ENCODE peak calls at places on chromosomes 16 and 17, in ten cellular contexts. S is kidney; N is lung; D is neural progenitor cell; T is lower lobe of right lung; J is mammary epithelial cell; U is BE2C; A is fibroblast of lung; L is naive thymus-derived CD4-positive, alpha-beta T cell; I is cardiac muscle cell. E is an unnamed sample. For H3K36me3, the result is how much of the 10 kb centered on the place peaks cover.

GRCh38 chr16:28192811-28193529 is 18.8 kb downstream of the XPO6 start:
- DNase-seq in T (peak), N (no peak), L (peak), I (no peak), S (no peak), A (no peak), D (no peak), J (no peak), U (no peak), E (no peak)

GRCh38 chr16:12874135-12874534 is 27.3 kb upstream of the SHISA9 start:
- DNase-seq in N (no peak), S (no peak), J (peak), L (no peak), U (no peak), I (no peak), T (no peak), A (no peak), D (no peak), E (no peak)

GRCh38 chr17:67753026-67753425 is 35.3 kb downstream of the NOL11 start:
- DNase-seq in S (no peak), I (no peak), D (no peak), T (no peak), J (no peak), N (no peak), A (no peak), L (no peak), U (no peak), E (no peak)

GRCh38 chr16:27369806-27370205 is 32.2 kb upstream of the IL21R start:
- DNase-seq in A (peak), D (no peak), I (no peak), S (no peak), U (no peak), N (no peak), J (no peak), T (no peak), L (no peak), E (no peak)

GRCh38 chr16:2467301-2468141 is 3.6 kb upstream of the NTN3 start:
- DNase-seq in U (peak), N (no peak), S (peak), L (no peak), D (peak), A (peak), I (peak), T (peak), J (peak), E (peak)

GRCh38 chr17:7997186-7997585 is 5.2 kb upstream of the GUCY2D start:
- DNase-seq in A (peak), S (peak), L (peak), D (peak), I (peak), J (peak), U (no peak), N (no peak), T (no peak), E (peak)

GRCh38 chr16:78505544-78506371 is 406.3 kb downstream of the WWOX start:
- DNase-seq in L (no peak), T (peak), N (peak), D (no peak), U (no peak), J (no peak), I (peak), A (peak), S (peak), E (no peak)

GRCh38 chr17:59830007-59830630 is 62.6 kb downstream of the TUBD1 start:
- DNase-seq in A (peak), U (no peak), L (no peak), J (no peak), S (peak), T (no peak), I (peak), D (no peak), N (no peak), E (peak)

GRCh38 chr17:58364270-58364942 is 12.4 kb upstream of the SUPT4H1 start:
- DNase-seq in D (peak), I (peak), U (no peak), S (no peak), L (no peak), N (no peak), A (no peak), J (peak), T (no peak), E (no peak)

GRCh38 chr17:12591336-12591735 is 74.4 kb upstream of the MYOCD start:
- DNase-seq in I (no peak), J (no peak), S (no peak), A (peak), D (peak), T (no peak), N (no peak), U (no peak), L (no peak), E (peak)

GRCh38 chr16:31519746-31520145 is 8.0 kb upstream of the AHSP start:
- DNase-seq in A (no peak), N (no peak), I (no peak), S (no peak), J (no peak), D (peak), T (no peak), U (no peak), L (no peak), E (no peak)

GRCh38 chr17:78995761-78996451 is 13.7 kb downstream of the CANT1 start:
- DNase-seq in L (no peak), I (no peak), T (peak), D (no peak), U (no peak), J (no peak), N (peak), A (no peak), S (no peak), E (peak)

GRCh38 chr16:27436921-27437650 is 35.1 kb downstream of the IL21R start:
- DNase-seq in N (no peak), L (no peak), U (no peak), T (no peak), A (no peak), I (no peak), J (no peak), S (no peak), D (no peak), E (peak)

GRCh38 chr17:249236-249993 is 68.0 kb upstream of the DOC2B start:
- DNase-seq in N (no peak), J (no peak), D (no peak), U (no peak), T (peak), I (no peak), A (no peak), S (peak), L (no peak), E (no peak)

GRCh38 chr17:78993241-78993956 is 13.7 kb upstream of the LGALS3BP start:
- DNase-seq in S (peak), N (no peak), U (peak), D (peak), L (peak), I (peak), J (no peak), A (peak), T (no peak), E (peak)

GRCh38 chr16:62642677-62643076 is 606.4 kb upstream of the CDH8 start:
- DNase-seq in D (no peak), I (no peak), N (no peak), A (no peak), U (no peak), J (no peak), L (no peak), T (no peak), S (no peak), E (no peak)

GRCh38 chr16:66004706-66005105 is 361.8 kb upstream of the CDH5 start:
- DNase-seq in A (peak), T (no peak), L (no peak), D (no peak), N (no peak), J (no peak), I (peak), U (no peak), S (no peak), E (no peak)

GRCh38 chr17:72176902-72177660 is 56.3 kb downstream of the SOX9 start:
- DNase-seq in D (no peak), N (no peak), L (no peak), J (no peak), U (no peak), T (no peak), A (no peak), S (no peak), I (no peak), E (no peak)

GRCh38 chr17:52035336-52035915 is 123.1 kb downstream of the CA10 start:
- DNase-seq in J (no peak), I (no peak), A (no peak), S (no peak), T (no peak), U (no peak), L (no peak), D (peak), N (no peak), E (no peak)

GRCh38 chr17:82909322-82909904 is 69.6 kb upstream of the ZNF750 start:
- DNase-seq in T (no peak), L (peak), J (no peak), S (peak), I (no peak), U (no peak), A (no peak), N (no peak), D (no peak), E (no peak)

GRCh38 chr17:69269174-69269998 is 40.8 kb upstream of the ABCA10 start:
- DNase-seq in N (no peak), L (no peak), I (peak), A (peak), D (no peak), U (no peak), T (no peak), S (no peak), J (peak), E (no peak)

GRCh38 chr16:55257971-55258613 is 65.9 kb upstream of the IRX6 start:
- DNase-seq in J (peak), D (peak), S (peak), N (peak), I (peak), U (peak), T (peak), A (peak), L (peak), E (no peak)

DNA sequence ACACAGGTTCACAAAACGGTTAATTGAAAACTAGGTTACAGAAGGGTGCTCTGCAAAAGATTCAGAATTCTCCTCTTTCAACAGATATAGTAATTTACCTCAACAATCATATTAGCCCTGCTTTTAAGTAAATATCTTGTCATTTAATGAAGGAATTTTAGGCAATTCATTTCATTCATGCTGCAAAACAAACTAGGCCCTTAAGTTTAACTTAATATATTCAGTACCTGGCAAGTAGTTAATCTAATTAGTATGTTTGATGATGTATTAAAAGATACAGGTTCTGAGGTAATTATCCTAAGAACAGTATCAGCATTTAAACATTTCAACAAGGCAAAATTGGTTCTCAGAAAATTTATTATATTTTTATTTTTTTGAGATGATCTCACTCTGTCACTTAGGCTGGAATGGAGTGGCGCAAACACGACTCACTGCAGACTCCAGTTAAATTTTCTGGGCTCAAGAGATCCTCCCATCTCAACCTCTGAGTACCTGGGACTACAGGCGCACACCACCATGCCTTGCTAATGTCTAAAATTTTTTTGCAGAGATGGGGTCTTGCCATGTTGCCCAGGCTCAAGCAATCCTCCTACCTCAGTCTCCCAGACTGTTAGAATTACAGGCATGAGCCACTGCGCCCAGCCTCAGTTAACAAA is 44.9 kb downstream of the SMURF2 start:
- DNase-seq in N (no peak), J (no peak), T (no peak), A (no peak), U (no peak), S (no peak), I (no peak), L (no peak), D (no peak), E (no peak)
- H3K36me3 ChIP-seq in N (under half), J (under half), T (under half), A (under half), U (under half), S (under half), I (under half), L (under half), D (under half), E (under half)

GRCh38 chr16:83344014-83344413 is 463.8 kb upstream of the HSBP1 start:
- DNase-seq in J (peak), U (no peak), L (no peak), D (no peak), S (no peak), N (no peak), I (peak), A (peak), T (no peak), E (no peak)
- H3K4me3 ChIP-seq in J (no peak), U (no peak), L (no peak), D (no peak), S (no peak), N (no peak), I (no peak), A (no peak), T (no peak), E (no peak)

GRCh38 chr16:30003670-30004423 is 7.0 kb downstream of the DOC2A start:
- DNase-seq in J (no peak), L (no peak), N (no peak), D (no peak), S (no peak), U (peak), A (no peak), T (no peak), I (no peak), E (no peak)

GRCh38 chr16:30002614-30003346 is 6.7 kb downstream of the INO80E start:
- DNase-seq in T (no peak), S (no peak), D (no peak), U (no peak), L (no peak), J (no peak), I (no peak), A (no peak), N (no peak), E (no peak)

GRCh38 chr16:30005341-30006094 is 5.3 kb downstream of the DOC2A start:
- DNase-seq in D (peak), J (no peak), U (peak), L (peak), A (peak), I (peak), S (peak), N (no peak), T (no peak), E (peak)

GRCh38 chr16:30004811-30005242 is 6.0 kb downstream of the DOC2A start:
- DNase-seq in A (no peak), J (no peak), U (peak), N (no peak), T (no peak), I (no peak), D (no peak), L (no peak), S (peak), E (no peak)

GRCh38 chr16:30004424-30004776 is 6.4 kb downstream of the DOC2A start:
- DNase-seq in D (no peak), U (peak), L (no peak), S (peak), N (no peak), T (peak), A (no peak), J (no peak), I (no peak), E (no peak)
- H3K36me3 ChIP-seq in D (under half), U (under half), L (under half), S (under half), N (under half), T (under half), A (under half), J (under half), I (under half), E (under half)

GRCh38 chr16:80250376-80250775 is 290.4 kb upstream of the DYNLRB2 start:
- DNase-seq in T (no peak), J (no peak), A (no peak), S (no peak), D (no peak), N (no peak), I (no peak), L (no peak), U (no peak), E (peak)
- H3K4me3 ChIP-seq in T (no peak), J (no peak), A (no peak), S (no peak), D (no peak), N (no peak), I (no peak), L (no peak), U (no peak), E (no peak)

DNA sequence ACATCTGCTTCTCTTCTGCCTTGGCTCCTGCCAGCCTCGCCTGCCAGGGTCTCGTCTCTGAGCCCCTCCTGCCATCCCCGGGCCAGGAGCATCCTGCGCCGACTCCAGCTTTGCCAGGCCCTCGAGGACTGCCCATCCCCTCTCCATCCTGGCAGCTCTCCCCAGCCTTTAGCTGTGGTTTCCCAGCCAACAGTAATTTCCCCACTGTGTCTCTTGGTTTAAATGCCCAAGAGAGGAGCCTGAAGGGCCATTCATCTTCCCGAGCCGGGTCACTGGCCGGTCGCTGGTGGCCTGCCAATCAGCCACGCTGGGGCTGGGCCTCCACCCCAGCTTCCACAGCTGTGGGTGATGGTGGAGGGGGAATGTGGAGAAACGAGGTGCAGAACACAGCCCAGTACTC is 47.8 kb downstream of the MRC2 start:
- DNase-seq in L (no peak), S (no peak), U (no peak), J (no peak), N (no peak), D (no peak), A (peak), T (peak), I (no peak), E (no peak)
- H3K36me3 ChIP-seq in L (under half), S (under half), U (under half), J (under half), N (under half), D (under half), A (under half), T (under half), I (under half), E (half or more)

DNA sequence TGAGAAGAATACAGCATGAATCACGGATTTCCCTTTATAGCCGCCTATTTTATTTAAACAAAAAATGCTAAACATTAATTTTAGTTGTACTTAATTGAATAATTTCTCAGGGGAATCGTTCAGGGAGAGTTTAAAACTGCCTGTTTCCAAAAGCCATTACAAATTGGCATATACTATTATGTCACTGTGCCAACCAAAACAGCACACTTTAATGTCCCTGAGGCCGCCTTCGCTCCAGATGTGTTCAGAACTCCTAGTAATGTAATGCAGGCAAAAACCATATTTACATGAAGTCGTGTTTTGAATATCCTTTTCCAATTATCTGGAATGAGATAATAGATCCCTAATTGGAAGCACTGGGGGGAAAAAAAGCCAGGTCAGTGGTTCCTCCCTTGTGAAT is 166.2 kb downstream of the STX8 start:
- DNase-seq in I (no peak), U (no peak), S (no peak), A (peak), J (no peak), D (no peak), T (no peak), L (no peak), N (no peak), E (no peak)
- H3K4me3 ChIP-seq in I (no peak), U (no peak), S (no peak), A (no peak), J (no peak), D (no peak), T (no peak), L (no peak), N (no peak), E (no peak)

DNA sequence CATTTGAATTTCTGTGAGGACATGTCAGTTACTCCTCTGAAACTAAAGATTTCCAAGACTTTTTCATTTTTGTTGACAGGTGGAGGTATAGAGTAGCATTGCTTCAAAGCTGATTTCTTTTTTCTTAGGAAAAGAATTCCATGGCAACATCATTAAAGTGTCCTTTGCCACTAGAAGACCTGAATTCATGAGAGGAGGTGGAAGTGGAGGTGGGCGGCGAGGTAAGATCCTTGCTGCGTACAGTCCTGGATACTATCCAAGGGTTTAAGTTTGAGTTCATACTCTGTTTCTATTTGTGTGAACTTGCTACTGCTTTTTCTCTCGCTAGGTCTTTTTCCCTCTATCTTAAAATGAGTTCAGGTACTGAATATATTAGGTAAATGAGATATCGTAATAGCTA is 26.5 kb downstream of the HEATR9 start:
- DNase-seq in D (no peak), I (no peak), T (no peak), A (no peak), J (no peak), U (no peak), S (no peak), L (no peak), N (no peak), E (no peak)
- H3K36me3 ChIP-seq in D (under half), I (half or more), T (half or more), A (under half), J (half or more), U (half or more), S (under half), L (under half), N (under half), E (half or more)

GRCh38 chr16:69106491-69107291 is 1.2 kb downstream of the HAS3 start:
- DNase-seq in U (no peak), N (no peak), L (no peak), T (no peak), D (peak), S (no peak), J (peak), I (no peak), A (no peak), E (no peak)
- H3K4me3 ChIP-seq in U (peak), N (peak), L (no peak), T (peak), D (peak), S (peak), J (peak), I (peak), A (peak), E (peak)

GRCh38 chr17:38768417-38768816 is 15.9 kb downstream of the PSMB3 start:
- DNase-seq in U (no peak), D (no peak), T (peak), S (no peak), N (peak), A (no peak), L (no peak), J (no peak), I (no peak), E (no peak)
- H3K36me3 ChIP-seq in U (half or more), D (under half), T (half or more), S (under half), N (half or more), A (under half), L (under half), J (under half), I (half or more), E (half or more)